ENCODE peak calls at places on chromosomes 6 and 20, in five cellular contexts. R is fibroblast of lung, N is A549, H is IMR-90, Y is left ventricle myocardium inferior. C is an unnamed sample.

GRCh38 chr6:149723771-149724417 is 6.0 kb upstream of the LATS1 start:
- DNase-seq in R (peak), N (peak), H (peak), Y (no peak), C (no peak)

GRCh38 chr20:32674362-32674789 is 635 bp upstream of the C20orf203 start:
- DNase-seq in R (peak), N (peak), H (peak), Y (no peak), C (no peak)

GRCh38 chr6:14927398-14927797 is 318.5 kb upstream of the JARID2 start:
- DNase-seq in R (no peak), N (no peak), H (no peak), Y (no peak), C (no peak)

GRCh38 chr20:63295422-63295821 is 2.4 kb downstream of the COL20A1 start:
- DNase-seq in R (no peak), N (no peak), H (no peak), Y (no peak), C (peak)

GRCh38 chr20:11379257-11380011 is 538.3 kb upstream of the BTBD3 start:
- DNase-seq in R (no peak), N (no peak), H (no peak), Y (no peak), C (no peak)

GRCh38 chr6:41964201-41964887 is 22.7 kb upstream of the CCND3 start:
- DNase-seq in R (no peak), N (no peak), H (no peak), Y (no peak), C (no peak)

GRCh38 chr20:1835531-1835930 is 59.7 kb upstream of the SIRPA start:
- DNase-seq in R (no peak), N (no peak), H (no peak), Y (no peak), C (no peak)

GRCh38 chr6:137717074-137718073 is 149.7 kb upstream of the TNFAIP3 start:
- DNase-seq in R (peak), N (no peak), H (no peak), Y (no peak), C (no peak)

GRCh38 chr20:22688485-22688884 is 104.1 kb upstream of the FOXA2 start:
- DNase-seq in R (no peak), N (no peak), H (no peak), Y (no peak), C (no peak)

GRCh38 chr6:5511924-5512323 is 250.6 kb downstream of the FARS2 start:
- DNase-seq in R (peak), N (no peak), H (peak), Y (no peak), C (no peak)

GRCh38 chr6:158070513-158070912 is 88.8 kb downstream of the SYNJ2 start:
- DNase-seq in R (no peak), N (no peak), H (no peak), Y (no peak), C (no peak)

GRCh38 chr20:49276201-49276894 is 1.5 kb downstream of the ZNFX1 start:
- DNase-seq in R (peak), N (no peak), H (peak), Y (no peak), C (peak)

GRCh38 chr6:747006-747405 is 54.1 kb upstream of the EXOC2 start:
- DNase-seq in R (no peak), N (no peak), H (no peak), Y (no peak), C (no peak)

GRCh38 chr6:132491881-132492280 is 21.0 kb downstream of the STX7 start:
- DNase-seq in R (no peak), N (no peak), H (no peak), Y (no peak), C (no peak)

GRCh38 chr6:132490478-132491204 is 22.3 kb downstream of the STX7 start:
- DNase-seq in R (no peak), N (no peak), H (no peak), Y (no peak), C (no peak)

GRCh38 chr6:132489376-132489775 is 23.5 kb downstream of the STX7 start:
- DNase-seq in R (no peak), N (no peak), H (no peak), Y (no peak), C (no peak)

GRCh38 chr6:132491303-132491702 is 21.6 kb downstream of the STX7 start:
- DNase-seq in R (peak), N (no peak), H (peak), Y (no peak), C (peak)

GRCh38 chr6:132490024-132490423 is 22.9 kb downstream of the STX7 start:
- DNase-seq in R (no peak), N (no peak), H (no peak), Y (no peak), C (peak)
- H3K27ac ChIP-seq in R (no peak), N (no peak), H (no peak), Y (peak), C (peak)

GRCh38 chr20:19449051-19449450 is 236.6 kb downstream of the SLC24A3 start:
- DNase-seq in R (peak), N (no peak), H (no peak), Y (no peak), C (no peak)

GRCh38 chr20:19453369-19453768 is 240.9 kb downstream of the SLC24A3 start:
- DNase-seq in R (no peak), N (no peak), H (no peak), Y (no peak), C (no peak)

GRCh38 chr20:19451591-19452295 is 239.3 kb downstream of the SLC24A3 start:
- DNase-seq in R (no peak), N (no peak), H (no peak), Y (no peak), C (no peak)

GRCh38 chr20:19453781-19454310 is 241.4 kb downstream of the SLC24A3 start:
- DNase-seq in R (no peak), N (no peak), H (no peak), Y (no peak), C (no peak)

GRCh38 chr20:19448632-19449031 is 236.2 kb downstream of the SLC24A3 start:
- DNase-seq in R (no peak), N (no peak), H (no peak), Y (no peak), C (no peak)
- H3K27ac ChIP-seq in R (no peak), N (no peak), H (no peak), Y (no peak), C (no peak)

GRCh38 chr6:4351857-4352669 is 216.7 kb upstream of the ECI2 start:
- DNase-seq in R (peak), N (peak), H (peak), Y (peak), C (peak)

GRCh38 chr6:4354181-4354580 is 218.8 kb upstream of the ECI2 start:
- DNase-seq in R (no peak), N (no peak), H (no peak), Y (no peak), C (no peak)

GRCh38 chr6:4356899-4357659 is 221.7 kb upstream of the ECI2 start:
- DNase-seq in R (peak), N (no peak), H (no peak), Y (no peak), C (no peak)

GRCh38 chr6:4352731-4353130 is 217.4 kb upstream of the ECI2 start:
- DNase-seq in R (no peak), N (no peak), H (peak), Y (no peak), C (no peak)

GRCh38 chr6:4355241-4355640 is 219.9 kb upstream of the ECI2 start:
- DNase-seq in R (peak), N (peak), H (peak), Y (no peak), C (no peak)
- H3K27ac ChIP-seq in R (peak), N (peak), H (peak), Y (no peak), C (no peak)

GRCh38 chr6:124881898-124882579 is 80.2 kb upstream of the RNF217 start:
- DNase-seq in R (peak), N (no peak), H (peak), Y (peak), C (no peak)

GRCh38 chr6:124879992-124880355 is 82.3 kb upstream of the RNF217 start:
- DNase-seq in R (no peak), N (no peak), H (no peak), Y (no peak), C (no peak)

GRCh38 chr6:124879110-124879991 is 82.9 kb upstream of the RNF217 start:
- DNase-seq in R (no peak), N (no peak), H (no peak), Y (no peak), C (no peak)

GRCh38 chr6:124885171-124885570 is 77.1 kb upstream of the RNF217 start:
- DNase-seq in R (peak), N (no peak), H (peak), Y (no peak), C (no peak)

DNA sequence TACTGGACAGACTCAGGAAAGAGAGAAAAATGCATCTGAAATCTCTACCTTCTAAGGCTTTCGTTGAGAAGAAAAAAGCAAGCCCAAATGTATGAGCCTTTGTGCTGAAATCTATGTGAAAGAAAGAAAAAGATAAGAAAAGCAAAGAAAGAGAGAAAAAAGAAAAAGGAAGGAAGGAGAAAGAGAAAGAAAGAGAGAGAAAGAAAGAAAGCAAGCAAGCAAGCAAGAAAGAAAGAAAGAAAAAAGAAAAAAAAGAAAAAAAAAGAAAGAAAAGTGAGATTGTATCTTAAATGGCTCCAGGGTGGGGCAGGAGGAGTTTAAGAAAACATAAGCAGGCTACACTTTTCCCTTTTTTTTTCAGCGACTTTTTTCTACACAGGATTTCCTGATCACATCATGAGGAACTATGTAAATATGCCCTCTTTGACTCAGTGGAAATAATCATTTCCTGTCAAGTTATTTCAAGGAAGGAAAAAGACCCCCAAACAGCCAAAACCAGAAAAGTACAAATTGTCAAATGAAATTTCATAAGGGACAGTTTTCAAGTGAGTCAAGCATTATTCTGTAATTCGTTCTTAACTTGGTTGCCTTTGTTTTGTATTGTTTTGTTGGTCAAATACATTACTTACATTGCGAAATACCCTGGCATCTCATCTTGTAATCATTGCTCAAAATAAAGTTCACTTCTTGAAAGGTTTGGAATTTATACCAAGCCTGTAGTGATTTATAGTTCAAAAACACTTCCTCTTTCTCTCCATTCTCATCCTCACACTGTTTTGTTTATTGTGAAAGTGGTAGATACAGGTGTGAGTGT is 79.5 kb upstream of the RNF217 start:
- DNase-seq in R (peak), N (no peak), H (peak), Y (no peak), C (no peak)
- H3K27ac ChIP-seq in R (no peak), N (peak), H (no peak), Y (no peak), C (no peak)

GRCh38 chr20:4876731-4877130 is 124.6 kb downstream of the SLC23A2 start:
- DNase-seq in R (no peak), N (no peak), H (no peak), Y (no peak), C (no peak)
- H3K27ac ChIP-seq in R (no peak), N (no peak), H (no peak), Y (no peak), C (no peak)

DNA sequence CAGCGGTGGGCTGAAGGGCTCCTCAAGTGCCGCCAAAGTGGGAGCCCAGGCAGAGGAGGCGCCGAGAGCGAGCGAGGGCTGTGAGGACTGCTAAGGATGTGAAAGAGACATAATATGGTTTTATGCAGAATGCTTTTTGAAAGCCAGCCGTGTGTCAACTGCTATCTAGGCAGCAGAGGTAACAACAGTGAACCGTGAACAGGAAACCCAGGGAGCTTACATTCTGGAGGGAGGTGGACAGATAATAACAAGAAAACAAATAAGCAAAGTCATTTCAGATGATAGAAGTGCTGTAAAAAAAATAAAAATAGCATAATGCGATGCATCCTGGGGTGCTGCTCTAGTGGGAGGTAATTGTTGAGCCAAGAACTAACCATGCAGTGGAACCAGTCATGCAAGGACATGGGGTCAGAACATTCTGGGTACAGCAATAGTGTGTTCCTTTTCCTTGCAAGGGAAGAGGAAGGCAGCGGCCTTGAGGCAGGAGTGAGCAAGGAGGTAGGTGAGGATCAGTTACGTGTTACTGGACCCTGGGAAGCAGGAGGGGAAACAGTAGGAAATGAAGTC is 134.4 kb upstream of the TMEM170B start:
- DNase-seq in R (no peak), N (no peak), H (no peak), Y (no peak), C (no peak)
- H3K27ac ChIP-seq in R (no peak), N (peak), H (no peak), Y (no peak), C (no peak)

GRCh38 chr20:44571367-44571766 is 11.0 kb upstream of the PKIG start:
- DNase-seq in R (peak), N (no peak), H (no peak), Y (no peak), C (no peak)
- H3K27ac ChIP-seq in R (no peak), N (no peak), H (no peak), Y (peak), C (no peak)

C was measured in heart right ventricle.